ENCODE peak calls at places on chromosomes 7 and 10, in five cellular contexts. G, T, U, K and W are unnamed samples.

GRCh38 chr10:120607710-120608703 is 151.0 kb downstream of the PLPP4 start:
- DNase-seq in U (no peak), G (no peak), T (no peak), K (no peak), W (no peak)

GRCh38 chr10:77899690-77900089 is 26.9 kb downstream of the DLG5 start:
- DNase-seq in U (no peak), K (no peak), T (no peak), G (no peak), W (no peak)

GRCh38 chr10:114933588-114933987 is 4.4 kb upstream of the TRUB1 start:
- DNase-seq in T (no peak), G (no peak), K (no peak), U (no peak), W (no peak)

GRCh38 chr7:139762886-139763285 is 14.9 kb downstream of the HIPK2 start:
- DNase-seq in G (no peak), K (no peak), U (no peak), T (no peak), W (no peak)

GRCh38 chr10:24207781-24208611 is 942 bp upstream of the KIAA1217 start:
- DNase-seq in G (no peak), T (no peak), U (peak; percentile 63), K (no peak), W (no peak)

GRCh38 chr10:128709975-128710794 is 584.0 kb upstream of the MKI67 start:
- DNase-seq in T (no peak), G (no peak), K (no peak), U (no peak), W (peak; percentile 42)

GRCh38 chr10:520402-520787 is 169.1 kb downstream of the DIP2C start:
- DNase-seq in G (no peak), T (no peak), K (no peak), U (peak; percentile 75), W (no peak)

GRCh38 chr7:66255533-66256100 is 50.5 kb downstream of the TPST1 start:
- DNase-seq in U (no peak), G (no peak), T (no peak), K (no peak), W (no peak)

GRCh38 chr7:3501671-3502070 is 200.6 kb downstream of the SDK1 start:
- DNase-seq in U (no peak), G (no peak), T (no peak), K (no peak), W (no peak)

GRCh38 chr7:22582860-22583640 is 83.1 kb upstream of the STEAP1B start:
- DNase-seq in T (no peak), G (no peak), K (no peak), U (peak; percentile 53), W (no peak)

GRCh38 chr7:106050743-106051110 is 61.4 kb downstream of the SYPL1 start:
- DNase-seq in T (no peak), K (no peak), G (no peak), U (no peak), W (no peak)

GRCh38 chr7:18345641-18346234 is 149.8 kb upstream of the HDAC9 start:
- DNase-seq in G (peak; percentile 19), U (peak; percentile 11), T (no peak), K (no peak), W (no peak)

GRCh38 chr10:60951272-60951724 is 7.3 kb upstream of the RHOBTB1 start:
- DNase-seq in T (no peak), K (no peak), U (no peak), G (no peak), W (no peak)

GRCh38 chr10:69372126-69372980 is 44.4 kb downstream of the TACR2 start:
- DNase-seq in T (no peak), K (no peak), G (no peak), U (no peak), W (no peak)

GRCh38 chr7:2474813-2475677 is 1.2 kb downstream of the GRIFIN start:
- DNase-seq in U (no peak), G (peak; percentile 54), K (no peak), T (no peak), W (no peak)

GRCh38 chr10:3494131-3494878 is 290.7 kb downstream of the KLF6 start:
- DNase-seq in T (no peak), K (no peak), G (no peak), U (no peak), W (no peak)

GRCh38 chr7:4823442-4824119 is 38.2 kb downstream of the PAPOLB start:
- DNase-seq in G (no peak), T (no peak), U (no peak), K (no peak), W (no peak)

GRCh38 chr10:4270116-4270515 is 485.1 kb upstream of the KLF6 start:
- DNase-seq in K (no peak), U (no peak), G (no peak), T (no peak), W (no peak)

GRCh38 chr7:6385110-6385792 is 62.5 kb downstream of the DAGLB start:
- DNase-seq in G (no peak), K (no peak), U (peak; percentile 45), T (no peak), W (no peak)

GRCh38 chr10:60578217-60578616 is 188.5 kb upstream of the ANK3 start:
- DNase-seq in K (no peak), U (no peak), G (no peak), T (no peak), W (no peak)

GRCh38 chr10:66654861-66655260 is 271.0 kb upstream of the LRRTM3 start:
- DNase-seq in G (no peak), T (no peak), U (no peak), K (no peak), W (no peak)

GRCh38 chr7:36449685-36450084 is 60.0 kb downstream of the ANLN start:
- DNase-seq in G (no peak), K (no peak), T (no peak), U (no peak), W (no peak)

GRCh38 chr10:113961261-113961938 is 82.3 kb upstream of the ADRB1 start:
- DNase-seq in U (no peak), G (no peak), K (no peak), T (peak; percentile 86), W (no peak)

GRCh38 chr10:30151581-30152389 is 92.4 kb upstream of the JCAD start:
- DNase-seq in U (no peak), T (no peak), G (peak; percentile 63), K (no peak), W (no peak)

GRCh38 chr7:23334482-23335056 is 35.4 kb downstream of the MALSU1 start:
- DNase-seq in T (no peak), G (no peak), U (peak; percentile 73), K (no peak), W (no peak)

GRCh38 chr10:12201543-12201942 is 5.6 kb downstream of the CDC123 start:
- DNase-seq in G (no peak), U (no peak), K (no peak), T (no peak), W (no peak)

GRCh38 chr7:30988346-30989005 is 24.7 kb downstream of the GHRHR start:
- DNase-seq in U (no peak), G (no peak), T (no peak), K (peak; percentile 18), W (no peak)

GRCh38 chr7:518630-519428 is 817 bp downstream of the PDGFA start:
- DNase-seq in K (no peak), U (peak; percentile 92), G (peak; percentile 74), T (no peak), W (no peak)

GRCh38 chr7:12328888-12329770 is 74.5 kb downstream of the VWDE start:
- DNase-seq in T (no peak), U (no peak), K (no peak), G (no peak), W (no peak)

GRCh38 chr10:35206274-35206673 is 79.6 kb downstream of the CREM start:
- DNase-seq in G (no peak), U (no peak), T (no peak), K (no peak), W (no peak)

GRCh38 chr7:86937499-86937898 is 122.0 kb downstream of the ELAPOR2 start:
- DNase-seq in G (no peak), T (no peak), K (no peak), U (no peak), W (no peak)

GRCh38 chr7:37489703-37490102 is 41.0 kb upstream of the ELMO1 start:
- DNase-seq in T (no peak), G (no peak), K (no peak), U (no peak), W (no peak)

GRCh38 chr10:5325076-5325475 is 39.7 kb upstream of the UCN3 start:
- DNase-seq in T (no peak), U (no peak), G (no peak), K (no peak), W (no peak)

GRCh38 chr10:69845574-69846251 is 44.0 kb downstream of the COL13A1 start:
- DNase-seq in U (peak; percentile 74), T (no peak), G (no peak), K (no peak), W (no peak)

GRCh38 chr10:117136391-117136975 is 1.6 kb downstream of the VAX1 start:
- DNase-seq in K (no peak), T (no peak), G (no peak), U (no peak), W (no peak)
- H3K4me3 ChIP-seq in K (no peak overlapping the region), T (no peak overlapping the region), G (no peak overlapping the region), U (no peak overlapping the region), W (no peak overlapping the region)

GRCh38 chr10:80598951-80599350 is 61.2 kb downstream of the SH2D4B start:
- DNase-seq in K (no peak), U (no peak), G (no peak), T (no peak), W (no peak)
- H3K27ac ChIP-seq in K (peak overlapping the region; percentile 65), U (no peak overlapping the region), G (no peak overlapping the region), T (peak overlapping the region; percentile 4), W (no peak overlapping the region)

GRCh38 chr7:155848691-155849690 is 36.7 kb upstream of the SHH start:
- DNase-seq in T (no peak), U (no peak), K (no peak), G (no peak), W (no peak)
- TF ChIP-seq POLR2AphosphoS5 in T (no peak), U (no peak), K (no peak), G (no peak), W (no peak)

DNA sequence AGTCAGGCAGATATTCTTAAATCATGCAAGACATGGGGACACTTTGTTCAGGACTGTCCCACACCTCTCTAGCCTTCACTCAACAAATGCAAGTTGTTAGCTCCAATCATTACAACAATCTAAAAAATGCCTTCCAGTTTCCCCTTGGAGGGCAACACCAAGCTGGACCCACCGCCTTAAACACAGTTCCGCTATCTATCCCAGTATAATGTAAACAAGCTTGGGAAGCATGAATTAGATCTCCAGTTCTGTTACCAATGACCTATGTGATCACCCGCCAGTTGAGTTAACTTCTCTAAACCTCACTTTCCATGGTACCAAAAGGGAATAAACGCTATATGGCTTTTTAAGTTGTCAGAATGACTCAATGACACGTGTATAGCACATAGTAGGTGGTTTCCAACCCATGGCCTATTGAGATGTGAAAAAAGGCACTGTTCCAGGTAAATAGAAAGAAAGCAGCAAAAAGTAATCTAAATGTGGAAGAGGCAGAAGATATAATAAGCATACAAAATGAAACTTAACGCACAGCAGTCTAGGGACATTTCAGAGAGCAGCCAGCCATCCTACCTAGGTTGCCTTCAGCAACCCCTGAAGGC is 2.4 kb upstream of the REEP3 start:
- DNase-seq in U (no peak), T (no peak), G (no peak), K (no peak), W (no peak)
- H3K4me3 ChIP-seq in U (no peak overlapping the region), T (peak overlapping the region; percentile 85), G (no peak overlapping the region), K (no peak overlapping the region), W (no peak overlapping the region)

GRCh38 chr10:7488418-7488829 is 77.6 kb upstream of the SFMBT2 start:
- DNase-seq in U (no peak), K (peak; percentile 72), G (no peak), T (no peak), W (no peak)
- H3K27ac ChIP-seq in U (no peak overlapping the region), K (no peak overlapping the region), G (no peak overlapping the region), T (no peak overlapping the region), W (no peak overlapping the region)

GRCh38 chr7:44761207-44762161 is 12.8 kb downstream of the ZMIZ2 start:
- DNase-seq in G (peak; percentile 99), U (peak; percentile 74), K (no peak), T (no peak), W (no peak)
- TF ChIP-seq POLR2AphosphoS5 in G (peak; percentile 34), U (no peak), K (no peak), T (no peak), W (no peak)